ENCODE peak calls at places on chromosomes 1 and 21, in nine cellular contexts. I, Y, K, Z, H, L, O, D and N are unnamed samples.

GRCh38 chr1:84450916-84451315 is 28.1 kb upstream of the RPF1 start:
- DNase-seq in I (no peak), Y (no peak), K (peak), Z (no peak), H (no peak), L (no peak), O (no peak), D (no peak), N (no peak)

GRCh38 chr1:115867216-115867615 is 26.3 kb upstream of the NHLH2 start:
- DNase-seq in I (no peak), Y (no peak), K (peak), Z (no peak), H (no peak), L (peak), O (no peak), D (no peak), N (no peak)

GRCh38 chr1:94798054-94798453 is 22.1 kb upstream of the SLC44A3 start:
- DNase-seq in I (peak), Y (no peak), K (no peak), Z (no peak), H (no peak), L (no peak), O (no peak), D (no peak), N (no peak)

GRCh38 chr1:184988506-184988905 is 14.2 kb upstream of the NIBAN1 start:
- DNase-seq in I (no peak), Y (no peak), K (no peak), Z (no peak), H (no peak), L (no peak), O (no peak), D (no peak), N (no peak)

GRCh38 chr21:23438081-23438480 is 2169.2 kb downstream of the MRPL39 start:
- DNase-seq in I (no peak), Y (no peak), K (no peak), Z (no peak), H (no peak), L (no peak), O (no peak), D (no peak), N (no peak)

GRCh38 chr1:22731924-22732522 is 21.4 kb downstream of the EPHB2 start:
- DNase-seq in I (no peak), Y (no peak), K (peak), Z (no peak), H (no peak), L (no peak), O (no peak), D (no peak), N (no peak)

GRCh38 chr1:179870870-179871269 is 6.7 kb downstream of the TOR1AIP2 start:
- DNase-seq in I (peak), Y (no peak), K (no peak), Z (no peak), H (no peak), L (no peak), O (no peak), D (no peak), N (no peak)

GRCh38 chr1:79683420-79683819 is 676.9 kb upstream of the ADGRL4 start:
- DNase-seq in I (no peak), Y (no peak), K (no peak), Z (no peak), H (no peak), L (no peak), O (no peak), D (no peak), N (no peak)

GRCh38 chr1:100354971-100355394 is 2.7 kb downstream of the CDC14A start:
- DNase-seq in I (peak), Y (no peak), K (peak), Z (peak), H (peak), L (peak), O (no peak), D (no peak), N (no peak)

GRCh38 chr1:61752921-61753389 is 10.7 kb downstream of the PATJ start:
- DNase-seq in I (no peak), Y (no peak), K (no peak), Z (no peak), H (no peak), L (no peak), O (no peak), D (no peak), N (no peak)

GRCh38 chr1:246067432-246068021 is 439.6 kb downstream of the SMYD3 start:
- DNase-seq in I (no peak), Y (peak), K (no peak), Z (no peak), H (peak), L (no peak), O (no peak), D (peak), N (no peak)

GRCh38 chr1:42950146-42950480 is 8.6 kb downstream of the SLC2A1 start:
- DNase-seq in I (no peak), Y (no peak), K (no peak), Z (no peak), H (peak), L (peak), O (no peak), D (peak), N (no peak)

GRCh38 chr1:203133969-203134725 is 6.6 kb downstream of the ADORA1 start:
- DNase-seq in I (peak), Y (no peak), K (no peak), Z (no peak), H (no peak), L (no peak), O (no peak), D (no peak), N (no peak)

GRCh38 chr1:31837441-31838158 is 21.8 kb upstream of the SPOCD1 start:
- DNase-seq in I (no peak), Y (no peak), K (no peak), Z (no peak), H (no peak), L (no peak), O (no peak), D (no peak), N (no peak)

GRCh38 chr1:33500547-33500946 is 28.1 kb downstream of the ZSCAN20 start:
- DNase-seq in I (no peak), Y (no peak), K (peak), Z (no peak), H (no peak), L (no peak), O (no peak), D (no peak), N (no peak)

GRCh38 chr1:94629259-94630181 is 88.0 kb upstream of the F3 start:
- DNase-seq in I (no peak), Y (no peak), K (no peak), Z (no peak), H (no peak), L (no peak), O (no peak), D (no peak), N (no peak)

GRCh38 chr1:85465099-85465790 is at the start of gene DDAH1:
- DNase-seq in I (peak), Y (no peak), K (no peak), Z (peak), H (peak), L (peak), O (peak), D (peak), N (no peak)

GRCh38 chr1:87329756-87330200 is 1.1 kb downstream of the LMO4 start:
- DNase-seq in I (peak), Y (peak), K (peak), Z (no peak), H (peak), L (no peak), O (no peak), D (no peak), N (no peak)